ENCODE peak calls at places on chromosome 5, in seven cellular contexts. P, V, Z, X, A, Y and I are unnamed samples.
A peak's percentile ranks its signal among the peaks of the same experiment; 100 is the strongest.

GRCh38 chr5:162209005-162209605 is 141.5 kb downstream of the GABRG2 start:
- DNase-seq in P (peak; percentile 49), V (no peak), Z (no peak), X (no peak), A (no peak), Y (peak; percentile 77), I (no peak)

GRCh38 chr5:1245901-1246576 is 20.9 kb downstream of the SLC6A18 start:
- DNase-seq in P (no peak), V (no peak), Z (no peak), X (no peak), A (no peak), Y (no peak), I (no peak)

GRCh38 chr5:81209869-81210268 is 23.3 kb upstream of the CKMT2 start:
- DNase-seq in P (no peak), V (no peak), Z (no peak), X (no peak), A (no peak), Y (no peak), I (no peak)

GRCh38 chr5:169350016-169350415 is 49.1 kb upstream of the SLIT3 start:
- DNase-seq in P (no peak), V (no peak), Z (no peak), X (no peak), A (no peak), Y (no peak), I (no peak)

GRCh38 chr5:143030349-143030748 is 260.2 kb downstream of the ARHGAP26 start:
- DNase-seq in P (no peak), V (no peak), Z (no peak), X (no peak), A (no peak), Y (no peak), I (peak; percentile 19)

GRCh38 chr5:125411163-125412050 is 665.0 kb upstream of the ZNF608 start:
- DNase-seq in P (no peak), V (no peak), Z (no peak), X (peak; percentile 58), A (peak; percentile 29), Y (no peak), I (no peak)

GRCh38 chr5:55344392-55344992 is 36.7 kb downstream of the MTREX start:
- DNase-seq in P (peak; percentile 4), V (peak; percentile 60), Z (peak; percentile 35), X (peak; percentile 71), A (peak; percentile 52), Y (peak; percentile 82), I (peak; percentile 58)

GRCh38 chr5:158882660-158883059 is 217.1 kb downstream of the EBF1 start:
- DNase-seq in P (no peak), V (no peak), Z (no peak), X (no peak), A (no peak), Y (no peak), I (no peak)

GRCh38 chr5:126867237-126867636 is 90.3 kb downstream of the LMNB1 start:
- DNase-seq in P (no peak), V (no peak), Z (no peak), X (no peak), A (no peak), Y (no peak), I (no peak)

GRCh38 chr5:148949871-148950863 is 112.7 kb downstream of the SH3TC2 start:
- DNase-seq in P (no peak), V (no peak), Z (no peak), X (no peak), A (no peak), Y (no peak), I (no peak)